ENCODE peak calls at places on chromosomes 6 and 20, in six cellular contexts. E is adrenal gland; Z is gastrocnemius medialis; O is uterus; J is keratinocyte; T is CD8-positive, alpha-beta T cell. C is an unnamed sample.

GRCh38 chr6:116928667-116929066 is 51.6 kb downstream of the RFX6 start:
- DNase-seq in E (no peak), Z (no peak), O (no peak), J (no peak), T (no peak), C (no peak)

GRCh38 chr6:131946404-131946991 is 4.7 kb downstream of the CCN2 start:
- DNase-seq in E (no peak), Z (no peak), O (no peak), J (no peak), T (no peak), C (peak; percentile 48)

GRCh38 chr20:63469713-63470101 is 2.7 kb downstream of the KCNQ2 start:
- DNase-seq in E (no peak), Z (no peak), O (no peak), J (no peak), T (no peak), C (no peak)

GRCh38 chr6:161076211-161076677 is 84.7 kb downstream of the MAP3K4 start:
- DNase-seq in E (peak; percentile 22), Z (no peak), O (no peak), J (no peak), T (peak; percentile 32), C (peak; percentile 6)

GRCh38 chr6:40139447-40139846 is 205.2 kb upstream of the MOCS1 start:
- DNase-seq in E (no peak), Z (no peak), O (no peak), J (no peak), T (no peak), C (no peak)

GRCh38 chr6:128806274-128806673 is 76.7 kb upstream of the LAMA2 start:
- DNase-seq in E (no peak), Z (no peak), O (peak; percentile 20), J (no peak), T (no peak), C (no peak)

GRCh38 chr20:41248371-41249024 is 69.0 kb downstream of the ZHX3 start:
- DNase-seq in E (no peak), Z (no peak), O (peak; percentile 68), J (no peak), T (no peak), C (no peak)

GRCh38 chr20:37346232-37346525 is 239 bp downstream of the SRC start:
- DNase-seq in E (no peak), Z (no peak), O (no peak), J (no peak), T (no peak), C (no peak)

GRCh38 chr6:155493694-155494143 is 38.1 kb upstream of the NOX3 start:
- DNase-seq in E (peak; percentile 74), Z (no peak), O (peak; percentile 54), J (peak; percentile 88), T (no peak), C (peak; percentile 54)

GRCh38 chr6:26056583-26057350 is 30.5 kb upstream of the HFE start:
- DNase-seq in E (peak; percentile 43), Z (peak; percentile 16), O (peak; percentile 52), J (no peak), T (no peak), C (peak; percentile 31)

GRCh38 chr6:26172496-26172958 is 85.3 kb downstream of the HFE start:
- DNase-seq in E (peak; percentile 49), Z (no peak), O (no peak), J (no peak), T (peak; percentile 40), C (peak; percentile 47)

GRCh38 chr20:33255005-33255404 is 19.2 kb downstream of the BPIFA1 start:
- DNase-seq in E (no peak), Z (no peak), O (no peak), J (no peak), T (no peak), C (no peak)

GRCh38 chr6:30100585-30101422 is 12.1 kb downstream of the TRIM31 start:
- DNase-seq in E (peak; percentile 65), Z (no peak), O (no peak), J (peak; percentile 28), T (no peak), C (peak; percentile 61)

GRCh38 chr6:82365011-82365751 is 1.6 kb downstream of the TPBG start:
- DNase-seq in E (peak; percentile 7), Z (no peak), O (peak; percentile 15), J (no peak), T (no peak), C (peak; percentile 27)

GRCh38 chr6:125124250-125124777 is 29.3 kb upstream of the TPD52L1 start:
- DNase-seq in E (no peak), Z (no peak), O (no peak), J (peak; percentile 85), T (no peak), C (no peak)

GRCh38 chr6:35931120-35931561 is 10.2 kb upstream of the SRPK1 start:
- DNase-seq in E (no peak), Z (no peak), O (no peak), J (no peak), T (no peak), C (no peak)

GRCh38 chr6:41801380-41801779 is 13.9 kb downstream of the TOMM6 start:
- DNase-seq in E (no peak), Z (no peak), O (no peak), J (no peak), T (no peak), C (no peak)

DNA sequence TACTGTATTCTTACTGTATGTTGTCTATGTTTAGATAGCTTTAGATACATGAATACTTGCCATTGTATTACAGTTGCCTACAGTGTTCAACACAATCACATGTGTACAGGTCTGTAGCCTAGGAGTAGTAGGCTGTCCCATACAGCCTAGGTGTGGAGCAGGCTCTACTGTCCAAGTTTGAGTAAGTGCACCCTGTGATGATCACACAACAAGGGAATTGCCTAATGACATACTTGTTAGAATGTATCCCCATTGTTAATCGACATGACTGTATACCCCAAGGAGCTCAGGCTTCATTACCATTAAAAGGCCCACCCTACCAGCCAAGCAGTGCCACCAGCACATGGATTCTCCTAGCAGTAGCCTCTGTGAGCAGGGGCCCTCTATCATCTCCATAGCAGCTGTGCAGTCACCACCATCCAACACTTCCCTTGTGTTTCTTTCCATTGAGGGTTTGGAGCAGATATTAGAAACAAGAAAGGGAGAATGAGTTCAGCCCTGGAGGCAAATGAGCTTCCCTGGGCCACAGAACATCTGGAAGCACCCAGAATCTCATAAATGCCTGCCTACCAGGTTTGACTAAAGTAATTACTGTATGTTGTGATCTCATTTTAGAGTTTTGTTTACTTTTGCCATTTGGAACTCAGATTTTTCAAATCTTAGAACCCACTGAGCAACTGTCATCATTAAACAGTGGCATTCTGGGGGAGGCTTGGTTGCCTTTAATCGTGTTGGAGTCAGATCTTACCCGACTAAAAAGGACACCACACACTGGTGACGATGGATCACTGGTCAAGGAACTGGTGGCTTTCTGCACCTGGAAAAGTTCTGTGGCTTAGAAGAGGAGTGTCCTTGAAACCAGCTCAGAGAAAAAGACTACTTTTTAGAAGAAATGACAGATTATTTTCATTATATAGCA is 104.8 kb downstream of the TULP4 start:
- DNase-seq in E (no peak), Z (no peak), O (no peak), J (no peak), T (no peak), C (no peak)
- TF ChIP-seq CTCF in E (no peak), Z (no peak), O (no peak), J (no peak), T (no peak), C (no peak)

GRCh38 chr20:43463133-43463863 is 5.6 kb downstream of the SRSF6 start:
- DNase-seq in E (no peak), Z (no peak), O (no peak), J (no peak), T (no peak), C (no peak)
- H3K36me3 ChIP-seq in E (no peaks in the 10 kb centered on the region), Z (peaks cover 73% of the 10 kb centered on the region), O (no peaks in the 10 kb centered on the region), J (peaks cover 22% of the 10 kb centered on the region), T (peaks cover 42% of the 10 kb centered on the region), C (peaks cover 11% of the 10 kb centered on the region)

GRCh38 chr20:9220874-9221547 is 152.1 kb downstream of the PLCB4 start:
- DNase-seq in E (no peak), Z (no peak), O (no peak), J (no peak), T (no peak), C (no peak)
- H3K4me1 ChIP-seq in E (peaks cover 13% of the 10 kb centered on the region), Z (peaks cover 24% of the 10 kb centered on the region), O (peaks cover 2% of the 10 kb centered on the region), J (no peaks in the 10 kb centered on the region), T (no peaks in the 10 kb centered on the region), C (no peaks in the 10 kb centered on the region)

DNA sequence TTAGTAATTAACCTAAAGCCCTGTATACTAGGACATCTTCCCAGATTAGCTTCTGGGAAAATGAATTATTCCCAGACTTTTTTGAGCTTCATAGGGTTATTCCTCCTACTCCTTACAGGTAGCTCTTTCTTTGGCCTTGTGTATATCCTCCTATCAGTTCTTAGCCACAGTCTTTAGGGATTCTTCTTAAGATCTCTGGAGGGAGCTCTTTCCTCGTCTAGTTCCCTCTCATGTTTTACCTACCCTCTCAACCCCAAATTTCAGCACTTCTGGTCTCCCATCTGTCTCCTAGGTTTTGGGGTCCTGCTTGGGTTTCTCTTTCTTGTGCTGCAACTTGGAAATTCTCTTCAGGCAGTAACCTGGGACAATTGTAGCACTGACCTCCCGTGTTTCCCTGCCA is 46.4 kb upstream of the SLC35B3 start:
- DNase-seq in E (no peak), Z (no peak), O (no peak), J (no peak), T (no peak), C (no peak)
- TF ChIP-seq CTCF in E (no peak), Z (no peak), O (no peak), J (peak; percentile 47), T (no peak), C (no peak)

GRCh38 chr6:88679841-88680240 is 283.6 kb downstream of the RNGTT start:
- DNase-seq in E (no peak), Z (no peak), O (no peak), J (no peak), T (no peak), C (no peak)

GRCh38 chr6:88680654-88681053 is 282.8 kb downstream of the RNGTT start:
- DNase-seq in E (no peak), Z (no peak), O (no peak), J (no peak), T (no peak), C (no peak)

GRCh38 chr6:88671624-88672023 is 291.8 kb downstream of the RNGTT start:
- DNase-seq in E (no peak), Z (no peak), O (no peak), J (no peak), T (no peak), C (no peak)

GRCh38 chr6:88677356-88677755 is 286.1 kb downstream of the RNGTT start:
- DNase-seq in E (peak; percentile 35), Z (no peak), O (no peak), J (no peak), T (no peak), C (no peak)
- H3K36me3 ChIP-seq in E (no peaks in the 10 kb centered on the region), Z (no peaks in the 10 kb centered on the region), O (no peaks in the 10 kb centered on the region), J (no peaks in the 10 kb centered on the region), T (peaks cover 4% of the 10 kb centered on the region), C (no peaks in the 10 kb centered on the region)

DNA sequence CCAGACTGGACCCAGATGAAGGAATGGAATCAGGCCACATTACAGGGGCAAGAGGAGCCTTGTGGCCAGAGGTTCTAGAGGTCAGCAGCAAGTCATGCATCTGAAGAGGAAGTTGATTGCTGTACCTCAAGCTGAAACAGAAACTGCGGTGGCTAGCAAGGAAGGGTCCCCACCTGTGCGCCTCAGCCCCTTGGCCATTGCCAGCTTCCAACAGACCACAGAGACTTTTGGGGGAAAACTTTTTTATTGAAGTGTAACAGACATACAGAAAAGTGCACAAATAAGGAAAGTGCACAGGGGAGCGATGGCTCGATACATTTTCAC is 26.8 kb upstream of the SLC9A8 start:
- DNase-seq in E (no peak), Z (no peak), O (no peak), J (no peak), T (no peak), C (no peak)
- H3K4me1 ChIP-seq in E (peaks cover 26% of the 10 kb centered on the region), Z (peaks cover 7% of the 10 kb centered on the region), O (no peaks in the 10 kb centered on the region), J (no peaks in the 10 kb centered on the region), T (no peaks in the 10 kb centered on the region), C (no peaks in the 10 kb centered on the region)

GRCh38 chr6:122580731-122581130 is 29.5 kb upstream of the PKIB start:
- DNase-seq in E (no peak), Z (no peak), O (no peak), J (peak; percentile 2), T (no peak), C (no peak)
- TF ChIP-seq CTCF in E (no peak), Z (no peak), O (no peak), J (peak; percentile 49), T (no peak), C (no peak)